ENCODE peak calls at places on chromosomes 1 and 21, in six cellular contexts. R is epithelial cell of esophagus, M is astrocyte of the spinal cord, H is astrocyte, B is progenitor cell of endocrine pancreas, S is AG04450. Y is an unnamed sample.

GRCh38 chr1:23216771-23217420 is 406 bp downstream of the HTR1D start:
- DNase-seq in R (no peak), M (no peak), H (no peak), B (peak), S (no peak), Y (peak)

GRCh38 chr1:14737561-14738094 is 139.1 kb downstream of the KAZN start:
- DNase-seq in R (no peak), M (no peak), H (no peak), B (no peak), S (no peak), Y (no peak)

GRCh38 chr1:209704584-209704983 is at the start of gene HSD11B1:
- DNase-seq in R (peak), M (no peak), H (peak), B (no peak), S (peak), Y (no peak)

GRCh38 chr1:40567819-40568218 is 36.4 kb downstream of the ZNF684 start:
- DNase-seq in R (no peak), M (no peak), H (no peak), B (no peak), S (no peak), Y (no peak)

GRCh38 chr1:89489037-89489729 is 35.4 kb upstream of the LRRC8B start:
- DNase-seq in R (peak), M (peak), H (peak), B (no peak), S (no peak), Y (no peak)

GRCh38 chr1:29166291-29166878 is 15.3 kb downstream of the SRSF4 start:
- DNase-seq in R (no peak), M (no peak), H (no peak), B (no peak), S (no peak), Y (no peak)

GRCh38 chr1:50271968-50272578 is 151.2 kb downstream of the DMRTA2 start:
- DNase-seq in R (peak), M (no peak), H (no peak), B (peak), S (no peak), Y (no peak)

GRCh38 chr1:5297878-5298239 is 643.5 kb downstream of the AJAP1 start:
- DNase-seq in R (no peak), M (no peak), H (no peak), B (no peak), S (no peak), Y (no peak)

GRCh38 chr1:169727307-169727706 is 6.6 kb downstream of the SELE start:
- DNase-seq in R (no peak), M (no peak), H (no peak), B (no peak), S (no peak), Y (no peak)

GRCh38 chr21:46562472-46562871 is 42.4 kb downstream of the S100B start:
- DNase-seq in R (no peak), M (no peak), H (no peak), B (no peak), S (no peak), Y (no peak)

GRCh38 chr21:37994211-37994610 is 78.0 kb upstream of the KCNJ6 start:
- DNase-seq in R (peak), M (no peak), H (no peak), B (no peak), S (no peak), Y (no peak)

GRCh38 chr1:33454646-33455282 is 17.7 kb upstream of the ZSCAN20 start:
- DNase-seq in R (no peak), M (peak), H (no peak), B (no peak), S (no peak), Y (no peak)

GRCh38 chr1:9201421-9202239 is 32.9 kb upstream of the H6PD start:
- DNase-seq in R (peak), M (peak), H (peak), B (no peak), S (no peak), Y (no peak)

GRCh38 chr1:150259758-150260669 is 2.4 kb downstream of the CA14 start:
- DNase-seq in R (peak), M (no peak), H (no peak), B (no peak), S (no peak), Y (peak)

GRCh38 chr1:236830560-236830959 is 35.5 kb downstream of the MTR start:
- DNase-seq in R (no peak), M (no peak), H (no peak), B (no peak), S (no peak), Y (no peak)

GRCh38 chr1:33684346-33685122 is 179.3 kb upstream of the HMGB4 start:
- DNase-seq in R (no peak), M (peak), H (peak), B (no peak), S (no peak), Y (no peak)

GRCh38 chr21:39655589-39655988 is 42.8 kb downstream of the B3GALT5 start:
- DNase-seq in R (no peak), M (no peak), H (no peak), B (no peak), S (no peak), Y (no peak)

GRCh38 chr21:32260130-32260529 is 18.7 kb downstream of the MIS18A start:
- DNase-seq in R (no peak), M (no peak), H (no peak), B (no peak), S (no peak), Y (no peak)

GRCh38 chr21:32261929-32262328 is 16.9 kb downstream of the MIS18A start:
- DNase-seq in R (no peak), M (no peak), H (no peak), B (no peak), S (no peak), Y (no peak)

GRCh38 chr21:32256226-32256625 is 22.6 kb downstream of the MIS18A start:
- DNase-seq in R (no peak), M (no peak), H (no peak), B (no peak), S (no peak), Y (no peak)

GRCh38 chr21:32256873-32257620 is 21.8 kb downstream of the MIS18A start:
- DNase-seq in R (peak), M (peak), H (peak), B (no peak), S (peak), Y (no peak)

DNA sequence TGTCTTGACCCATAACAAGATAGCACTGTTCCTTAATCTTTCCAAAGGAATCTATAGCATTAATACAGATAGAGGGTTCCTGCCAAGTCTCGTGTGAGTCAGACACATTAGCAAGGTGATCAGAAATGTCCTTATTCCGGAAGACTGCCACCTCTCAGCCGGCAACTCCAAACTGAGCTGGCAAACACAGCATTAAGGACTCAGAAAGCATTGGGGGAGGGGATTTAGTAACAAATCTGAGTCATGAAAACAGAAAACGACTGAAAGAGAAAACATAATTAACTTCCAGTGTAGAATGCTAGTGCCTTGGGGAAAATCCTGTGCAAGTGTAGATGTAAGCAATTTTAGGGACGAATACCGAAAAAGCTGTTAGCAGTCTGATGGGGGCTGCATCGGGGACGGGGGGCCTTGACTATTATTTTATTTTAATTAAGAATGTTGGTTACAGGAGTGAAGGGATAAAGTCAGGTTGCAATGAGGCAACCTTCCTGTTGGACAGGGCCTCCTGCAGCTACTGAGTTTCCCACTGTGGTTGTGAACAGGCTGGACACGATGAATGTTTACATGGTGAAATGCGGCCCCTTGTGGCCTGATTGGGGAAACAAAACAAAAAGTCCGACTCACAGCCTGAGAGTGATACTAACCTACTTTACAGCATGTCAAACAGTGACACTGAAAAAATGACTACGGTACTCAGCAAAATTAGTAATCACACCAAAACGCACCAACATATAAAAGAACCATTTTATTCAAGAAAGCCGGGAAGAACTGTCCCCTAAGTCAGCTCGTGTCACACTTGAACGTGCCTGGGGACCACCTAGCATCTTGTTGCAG is 20.7 kb downstream of the MIS18A start:
- DNase-seq in R (peak), M (peak), H (peak), B (peak), S (peak), Y (peak)
- TF ChIP-seq CTCF in R (peak), M (peak), H (peak), B (peak), S (peak), Y (peak)

GRCh38 chr1:109534307-109534858 is 5.3 kb upstream of the GPR61 start:
- DNase-seq in R (no peak), M (no peak), H (no peak), B (no peak), S (no peak), Y (no peak)
- TF ChIP-seq CTCF in R (no peak), M (no peak), H (no peak), B (no peak), S (no peak), Y (no peak)

DNA sequence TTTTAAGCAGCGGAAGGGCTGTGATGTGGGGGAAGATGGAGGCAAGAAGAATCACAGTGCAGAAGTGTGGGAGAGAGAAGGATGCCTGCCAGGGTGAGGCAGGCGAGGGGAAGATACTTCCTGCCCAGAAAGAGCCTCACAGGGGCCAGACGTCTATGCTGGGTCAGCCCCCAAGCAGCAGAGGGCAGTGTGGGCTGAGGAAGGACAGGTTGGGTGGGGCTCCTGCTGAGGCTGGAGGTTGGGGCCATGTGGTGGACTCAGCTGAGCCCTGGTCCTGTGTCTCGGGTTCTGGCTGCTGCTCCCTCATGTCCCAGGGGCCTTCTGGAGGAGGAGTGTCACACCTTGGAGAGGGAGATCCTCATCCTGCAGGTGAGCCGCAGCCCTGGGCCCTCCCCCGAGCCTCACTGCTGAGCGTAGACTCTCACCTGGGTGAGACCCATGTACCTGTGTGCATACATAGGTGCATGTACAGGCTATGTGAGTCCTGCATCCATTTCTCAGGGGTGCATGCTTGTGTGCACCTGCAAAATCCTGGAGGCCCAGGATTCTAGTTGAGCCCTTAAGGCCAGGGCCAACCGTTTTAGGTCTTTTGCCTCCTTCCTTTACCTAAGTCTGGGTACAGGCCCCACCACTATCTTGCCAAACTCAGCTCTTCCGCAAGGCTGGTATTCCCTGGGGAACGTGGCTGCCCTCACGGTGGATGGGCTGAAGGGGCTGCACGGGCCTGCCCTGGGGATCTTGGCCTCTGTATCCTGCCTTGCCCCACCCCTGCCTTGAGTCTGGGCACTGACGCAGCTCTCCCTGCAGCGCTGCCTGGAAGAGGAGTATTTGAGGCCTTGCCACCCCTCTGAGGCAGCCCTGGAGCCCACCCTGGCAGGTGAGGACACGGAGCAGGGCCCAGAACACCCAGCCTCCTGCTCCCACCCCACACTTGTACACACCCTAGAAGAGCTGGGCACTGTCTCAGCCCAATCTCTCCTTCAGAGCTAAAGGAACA is 3.7 kb downstream of the CCDC24 start:
- DNase-seq in R (no peak), M (no peak), H (no peak), B (no peak), S (no peak), Y (no peak)
- TF ChIP-seq CTCF in R (peak), M (peak), H (no peak), B (peak), S (peak), Y (peak)

GRCh38 chr1:112849967-112850641 is 105.9 kb downstream of the SLC16A1 start:
- DNase-seq in R (no peak), M (no peak), H (no peak), B (no peak), S (no peak), Y (peak)
- TF ChIP-seq CTCF in R (no peak), M (no peak), H (no peak), B (no peak), S (no peak), Y (no peak)

GRCh38 chr1:77639056-77639455 is 43.4 kb downstream of the ZZZ3 start:
- DNase-seq in R (peak), M (no peak), H (peak), B (no peak), S (no peak), Y (no peak)
- TF ChIP-seq CTCF in R (no peak), M (no peak), H (no peak), B (no peak), S (no peak), Y (no peak)

Y was measured in neural crest cell.